ENCODE peak calls at places on chromosomes 2 and 18, in eight cellular contexts. L, N, I, Z, K, V, T and M are unnamed samples. For H3K4me1, the result is how much of the 10 kb centered on the place peaks cover.

GRCh38 chr2:68255736-68256450 is 3.6 kb upstream of the PPP3R1 start:
- DNase-seq in Z (peak), L (no peak), I (no peak), T (no peak), K (no peak), V (no peak), N (peak), M (no peak)

GRCh38 chr18:80187956-80188642 is 59.2 kb downstream of the PARD6G start:
- DNase-seq in K (no peak), Z (peak), N (no peak), L (no peak), T (no peak), V (no peak), I (no peak), M (no peak)

GRCh38 chr2:216339456-216340279 is 32.6 kb downstream of the MARCHF4 start:
- DNase-seq in N (peak), I (no peak), K (peak), L (no peak), V (peak), Z (peak), T (no peak), M (no peak)

GRCh38 chr18:51724790-51725721 is 527.6 kb upstream of the MEX3C start:
- DNase-seq in K (no peak), T (no peak), V (no peak), I (no peak), N (no peak), Z (no peak), L (no peak), M (no peak)

GRCh38 chr18:63824220-63824525 is 49.0 kb downstream of the SERPINB7 start:
- DNase-seq in N (no peak), I (no peak), Z (no peak), K (no peak), V (no peak), L (no peak), T (no peak), M (no peak)

GRCh38 chr18:332721-333513 is 65.1 kb upstream of the THOC1 start:
- DNase-seq in N (no peak), I (no peak), L (no peak), Z (no peak), T (no peak), K (peak), V (peak), M (no peak)

GRCh38 chr2:47631840-47632398 is 151.0 kb upstream of the MSH6 start:
- DNase-seq in T (no peak), N (no peak), V (no peak), L (no peak), K (no peak), I (peak), Z (peak), M (peak)

GRCh38 chr2:201358684-201359083 is 1.5 kb upstream of the FLACC1 start:
- DNase-seq in I (peak), V (no peak), Z (peak), N (no peak), L (no peak), T (no peak), K (no peak), M (no peak)

GRCh38 chr2:66344087-66344663 is 90.8 kb upstream of the MEIS1 start:
- DNase-seq in V (no peak), Z (no peak), T (no peak), L (no peak), I (no peak), K (no peak), N (no peak), M (no peak)

GRCh38 chr2:44934024-44934423 is 7.5 kb upstream of the SIX3 start:
- DNase-seq in V (no peak), T (no peak), N (peak), L (no peak), I (no peak), Z (no peak), K (no peak), M (no peak)
- H3K4me3 ChIP-seq in V (no peak), T (no peak), N (peak), L (no peak), I (no peak), Z (no peak), K (peak), M (no peak)

GRCh38 chr2:226794077-226794670 is 5.4 kb downstream of the IRS1 start:
- DNase-seq in I (peak), V (no peak), L (no peak), T (no peak), K (no peak), N (no peak), Z (peak), M (no peak)
- H3K4me1 ChIP-seq in I (half or more), V (under half), L (half or more), T (half or more), K (half or more), N (under half), Z (under half), M (under half)

GRCh38 chr2:96413067-96413722 is 77.6 kb downstream of the NCAPH start:
- DNase-seq in K (no peak), L (no peak), N (no peak), V (no peak), I (no peak), Z (no peak), T (no peak), M (peak)
- H3K27ac ChIP-seq in K (peak), L (peak), N (no peak), V (no peak), I (no peak), Z (peak), T (no peak), M (peak)

GRCh38 chr2:96117701-96118588 is 1.6 kb upstream of the ADRA2B start:
- DNase-seq in N (peak), T (peak), I (peak), K (peak), Z (peak), L (no peak), V (no peak), M (peak)
- H3K4me3 ChIP-seq in N (no peak), T (peak), I (peak), K (no peak), Z (no peak), L (no peak), V (no peak), M (no peak)